ENCODE peak calls at places on chromosomes 11 and 22, in five cellular contexts. J is EL, C is tibial nerve, E is COR-L47, V is NCI-H2081. K is an unnamed sample.

GRCh38 chr11:104881117-104881794 is 17.0 kb downstream of the CASP12 start:
- DNase-seq in E (no peak), C (no peak), J (no peak), V (no peak), K (no peak)

GRCh38 chr11:16891964-16892363 is 122.2 kb downstream of the PLEKHA7 start:
- DNase-seq in V (no peak), C (no peak), J (peak; percentile 95), E (no peak), K (peak; percentile 62)

GRCh38 chr11:10304495-10305261 is at the start of gene ADM:
- DNase-seq in E (peak; percentile 63), C (peak; percentile 90), J (peak; percentile 97), V (peak; percentile 63), K (peak; percentile 92)

GRCh38 chr11:122394326-122394725 is 261.2 kb upstream of the UBASH3B start:
- DNase-seq in V (peak; percentile 20), J (no peak), E (no peak), C (no peak), K (no peak)

GRCh38 chr11:67631427-67631826 is 1.7 kb upstream of the NUDT8 start:
- DNase-seq in E (no peak), C (no peak), V (no peak), J (no peak), K (no peak)

GRCh38 chr11:1891831-1892115 is at the start of gene PRR33:
- DNase-seq in C (no peak), V (no peak), E (no peak), J (no peak), K (no peak)

GRCh38 chr11:125348704-125349635 is 147.1 kb downstream of the FEZ1 start:
- DNase-seq in E (peak; percentile 18), V (peak; percentile 17), C (peak; percentile 75), J (peak; percentile 36), K (peak; percentile 24)

GRCh38 chr11:85961130-85961529 is 105.9 kb downstream of the CCDC83 start:
- DNase-seq in E (no peak), V (no peak), C (no peak), J (no peak), K (no peak)

GRCh38 chr11:28296426-28296825 is 188.2 kb downstream of the METTL15 start:
- DNase-seq in C (no peak), J (no peak), E (no peak), V (no peak), K (no peak)

GRCh38 chr22:27347951-27348350 is 453.6 kb downstream of the MN1 start:
- DNase-seq in C (no peak), V (no peak), E (no peak), J (no peak), K (no peak)

GRCh38 chr11:46976182-46976854 is 39.8 kb downstream of the CSTPP1 start:
- DNase-seq in C (no peak), E (no peak), V (no peak), J (no peak), K (no peak)

GRCh38 chr11:62398011-62398994 is 20.5 kb upstream of the SCGB1A1 start:
- DNase-seq in V (no peak), J (peak; percentile 75), E (no peak), C (peak; percentile 37), K (peak; percentile 17)

GRCh38 chr22:41193829-41194228 is 11.3 kb upstream of the L3MBTL2 start:
- DNase-seq in E (no peak), J (no peak), V (no peak), C (no peak), K (no peak)

GRCh38 chr22:38452373-38453064 is 2.5 kb downstream of the KCNJ4 start:
- DNase-seq in V (no peak), J (peak; percentile 41), E (no peak), C (no peak), K (no peak)

GRCh38 chr11:72045849-72046248 is 34.5 kb downstream of the NUMA1 start:
- DNase-seq in C (no peak), J (no peak), V (no peak), E (no peak), K (no peak)

GRCh38 chr22:37206841-37207821 is 5.1 kb downstream of the SSTR3 start:
- DNase-seq in C (no peak), E (no peak), J (no peak), V (no peak), K (no peak)

K was measured in brain microvascular endothelial cell.